ENCODE peak calls at places on chromosomes 6 and 20, in seven cellular contexts. One of them, this sample, is unnamed.

GRCh38 chr6:91761621-91762020 is 1174.7 kb upstream of the MAP3K7 start:
- DNase-seq in IMR-90: no peak
- DNase-seq in amygdala: no peak
- DNase-seq in activated CD8-positive, alpha-beta T cell treated with anti-CD3 and anti-CD28 coated beads for 36 hours: no peak
- DNase-seq in upper lobe of right lung: no peak
- DNase-seq in GM20000: no peak
- DNase-seq in H4: no peak
- DNase-seq in this sample: no peak

GRCh38 chr6:128888444-128889175 is 5.7 kb downstream of the LAMA2 start:
- DNase-seq in IMR-90: no peak
- DNase-seq in amygdala: no peak
- DNase-seq in activated CD8-positive, alpha-beta T cell treated with anti-CD3 and anti-CD28 coated beads for 36 hours: no peak
- DNase-seq in upper lobe of right lung: no peak
- DNase-seq in GM20000: no peak
- DNase-seq in H4: no peak
- DNase-seq in this sample: no peak

GRCh38 chr20:21613512-21613911 is 92.0 kb upstream of the PAX1 start:
- DNase-seq in IMR-90: no peak
- DNase-seq in amygdala: no peak
- DNase-seq in activated CD8-positive, alpha-beta T cell treated with anti-CD3 and anti-CD28 coated beads for 36 hours: no peak
- DNase-seq in upper lobe of right lung: no peak
- DNase-seq in GM20000: no peak
- DNase-seq in H4: peak
- DNase-seq in this sample: peak

GRCh38 chr6:125271486-125272159 is 30.1 kb downstream of the HDDC2 start:
- DNase-seq in IMR-90: no peak
- DNase-seq in amygdala: no peak
- DNase-seq in activated CD8-positive, alpha-beta T cell treated with anti-CD3 and anti-CD28 coated beads for 36 hours: no peak
- DNase-seq in upper lobe of right lung: no peak
- DNase-seq in GM20000: no peak
- DNase-seq in H4: no peak
- DNase-seq in this sample: no peak

GRCh38 chr20:2131366-2131765 is 29.7 kb downstream of the STK35 start:
- DNase-seq in IMR-90: peak
- DNase-seq in amygdala: no peak
- DNase-seq in activated CD8-positive, alpha-beta T cell treated with anti-CD3 and anti-CD28 coated beads for 36 hours: no peak
- DNase-seq in upper lobe of right lung: no peak
- DNase-seq in GM20000: no peak
- DNase-seq in H4: no peak
- DNase-seq in this sample: no peak

GRCh38 chr6:135686784-135687301 is 164.7 kb upstream of the PDE7B start:
- DNase-seq in IMR-90: peak
- DNase-seq in amygdala: no peak
- DNase-seq in activated CD8-positive, alpha-beta T cell treated with anti-CD3 and anti-CD28 coated beads for 36 hours: no peak
- DNase-seq in upper lobe of right lung: no peak
- DNase-seq in GM20000: no peak
- DNase-seq in H4: no peak
- DNase-seq in this sample: no peak

GRCh38 chr6:54354608-54355007 is 46.4 kb downstream of the TINAG start:
- DNase-seq in IMR-90: no peak
- DNase-seq in amygdala: no peak
- DNase-seq in activated CD8-positive, alpha-beta T cell treated with anti-CD3 and anti-CD28 coated beads for 36 hours: no peak
- DNase-seq in upper lobe of right lung: no peak
- DNase-seq in GM20000: no peak
- DNase-seq in H4: no peak
- DNase-seq in this sample: no peak

GRCh38 chr6:132843316-132844040 is 29.1 kb downstream of the RPS12 start:
- DNase-seq in IMR-90: no peak
- DNase-seq in amygdala: no peak
- DNase-seq in activated CD8-positive, alpha-beta T cell treated with anti-CD3 and anti-CD28 coated beads for 36 hours: no peak
- DNase-seq in upper lobe of right lung: no peak
- DNase-seq in GM20000: no peak
- DNase-seq in H4: no peak
- DNase-seq in this sample: no peak

GRCh38 chr20:34473262-34473883 is 42.8 kb upstream of the DYNLRB1 start:
- DNase-seq in IMR-90: peak
- DNase-seq in amygdala: no peak
- DNase-seq in activated CD8-positive, alpha-beta T cell treated with anti-CD3 and anti-CD28 coated beads for 36 hours: peak
- DNase-seq in upper lobe of right lung: no peak
- DNase-seq in GM20000: peak
- DNase-seq in H4: peak
- DNase-seq in this sample: peak

GRCh38 chr6:106858653-106859092 is 115.9 kb downstream of the CD24 start:
- DNase-seq in IMR-90: peak
- DNase-seq in amygdala: no peak
- DNase-seq in activated CD8-positive, alpha-beta T cell treated with anti-CD3 and anti-CD28 coated beads for 36 hours: no peak
- DNase-seq in upper lobe of right lung: no peak
- DNase-seq in GM20000: no peak
- DNase-seq in H4: peak
- DNase-seq in this sample: no peak

GRCh38 chr6:160986831-160987230 is 4.7 kb upstream of the MAP3K4 start:
- DNase-seq in IMR-90: no peak
- DNase-seq in amygdala: no peak
- DNase-seq in activated CD8-positive, alpha-beta T cell treated with anti-CD3 and anti-CD28 coated beads for 36 hours: no peak
- DNase-seq in upper lobe of right lung: no peak
- DNase-seq in GM20000: no peak
- DNase-seq in H4: no peak
- DNase-seq in this sample: no peak

GRCh38 chr6:170135821-170136471 is 154.9 kb downstream of the DLL1 start:
- DNase-seq in IMR-90: no peak
- DNase-seq in amygdala: no peak
- DNase-seq in activated CD8-positive, alpha-beta T cell treated with anti-CD3 and anti-CD28 coated beads for 36 hours: no peak
- DNase-seq in upper lobe of right lung: peak
- DNase-seq in GM20000: no peak
- DNase-seq in H4: no peak
- DNase-seq in this sample: no peak

GRCh38 chr6:145544031-145544430 is 191.3 kb downstream of the EPM2A start:
- DNase-seq in IMR-90: peak
- DNase-seq in amygdala: no peak
- DNase-seq in activated CD8-positive, alpha-beta T cell treated with anti-CD3 and anti-CD28 coated beads for 36 hours: no peak
- DNase-seq in upper lobe of right lung: no peak
- DNase-seq in GM20000: no peak
- DNase-seq in H4: peak
- DNase-seq in this sample: no peak

GRCh38 chr20:57592263-57593092 is 27.7 kb downstream of the ZBP1 start:
- DNase-seq in IMR-90: no peak
- DNase-seq in amygdala: no peak
- DNase-seq in activated CD8-positive, alpha-beta T cell treated with anti-CD3 and anti-CD28 coated beads for 36 hours: no peak
- DNase-seq in upper lobe of right lung: no peak
- DNase-seq in GM20000: no peak
- DNase-seq in H4: no peak
- DNase-seq in this sample: peak

GRCh38 chr6:127117979-127118504 is 429 bp upstream of the RSPO3 start:
- DNase-seq in IMR-90: no peak
- DNase-seq in amygdala: no peak
- DNase-seq in activated CD8-positive, alpha-beta T cell treated with anti-CD3 and anti-CD28 coated beads for 36 hours: no peak
- DNase-seq in upper lobe of right lung: peak
- DNase-seq in GM20000: peak
- DNase-seq in H4: no peak
- DNase-seq in this sample: no peak

GRCh38 chr6:30548375-30548774 is 7.9 kb downstream of the GNL1 start:
- DNase-seq in IMR-90: peak
- DNase-seq in amygdala: no peak
- DNase-seq in activated CD8-positive, alpha-beta T cell treated with anti-CD3 and anti-CD28 coated beads for 36 hours: no peak
- DNase-seq in upper lobe of right lung: no peak
- DNase-seq in GM20000: no peak
- DNase-seq in H4: no peak
- DNase-seq in this sample: no peak

GRCh38 chr6:15948930-15949900 is 179.7 kb upstream of the MYLIP start:
- DNase-seq in IMR-90: no peak
- DNase-seq in amygdala: no peak
- DNase-seq in activated CD8-positive, alpha-beta T cell treated with anti-CD3 and anti-CD28 coated beads for 36 hours: no peak
- DNase-seq in upper lobe of right lung: peak
- DNase-seq in GM20000: no peak
- DNase-seq in H4: peak
- DNase-seq in this sample: peak

This sample was measured in SJCRH30.